ENCODE peak calls at places on chromosomes 3 and 15, in four cellular contexts. H, P, S and G are unnamed samples.
A peak's percentile ranks its signal among the peaks of the same experiment; 100 is the strongest.

GRCh38 chr15:67224889-67225288 is 29.6 kb downstream of the AAGAB start:
- DNase-seq in H (no peak), S (no peak), P (no peak), G (no peak)

GRCh38 chr15:26280281-26280680 is 417.2 kb upstream of the ATP10A start:
- DNase-seq in S (no peak), H (no peak), P (no peak), G (no peak)

GRCh38 chr15:33985751-33986150 is 17.5 kb downstream of the CHRM5 start:
- DNase-seq in S (no peak), H (no peak), P (no peak), G (no peak)

GRCh38 chr15:25795061-25795460 is 68.1 kb downstream of the ATP10A start:
- DNase-seq in S (no peak), P (no peak), H (no peak), G (no peak)

GRCh38 chr3:160478338-160478737 is 28.8 kb upstream of the TRIM59 start:
- DNase-seq in S (no peak), H (no peak), P (no peak), G (no peak)

GRCh38 chr3:25540187-25540765 is 112.2 kb downstream of the RARB start:
- DNase-seq in H (no peak), S (no peak), P (no peak), G (no peak)

GRCh38 chr15:72911658-72912057 is 128.1 kb upstream of the ADPGK start:
- DNase-seq in S (no peak), P (no peak), H (no peak), G (no peak)

GRCh38 chr3:105672996-105673395 is 195.8 kb downstream of the CBLB start:
- DNase-seq in S (no peak), H (no peak), P (no peak), G (no peak)

GRCh38 chr3:101571028-101571895 is 2.7 kb upstream of the PCNP start:
- DNase-seq in P (no peak), H (no peak), S (no peak), G (no peak)

GRCh38 chr3:126955004-126955790 is 27.7 kb upstream of the PLXNA1 start:
- DNase-seq in S (no peak), H (no peak), P (no peak), G (no peak)

GRCh38 chr3:189340680-189341460 is 169.1 kb downstream of the TPRG1 start:
- DNase-seq in P (peak; percentile 24), H (no peak), S (no peak), G (peak; percentile 44)

GRCh38 chr15:85620321-85621044 is 174.2 kb downstream of the KLHL25 start:
- DNase-seq in P (no peak), H (no peak), S (no peak), G (no peak)

GRCh38 chr3:171258316-171258715 is 201.9 kb downstream of the TNIK start:
- DNase-seq in H (no peak), P (no peak), S (no peak), G (no peak)

GRCh38 chr15:39434126-39434525 is 146.8 kb upstream of the THBS1 start:
- DNase-seq in S (no peak), H (no peak), P (peak; percentile 18), G (no peak)

GRCh38 chr15:99951471-99951870 is 218.2 kb upstream of the LYSMD4 start:
- DNase-seq in S (no peak), P (no peak), H (no peak), G (no peak)

GRCh38 chr3:169299129-169299528 is 364.4 kb downstream of the MECOM start:
- DNase-seq in P (no peak), S (no peak), H (no peak), G (no peak)

GRCh38 chr3:66153961-66154923 is 66.6 kb upstream of the SLC25A26 start:
- DNase-seq in S (no peak), P (no peak), H (no peak), G (no peak)

GRCh38 chr15:39925112-39925830 is 5.2 kb upstream of the GPR176 start:
- DNase-seq in H (no peak), P (no peak), S (no peak), G (no peak)

GRCh38 chr3:149663966-149664365 is 6.1 kb upstream of the WWTR1 start:
- DNase-seq in H (no peak), P (no peak), S (no peak), G (no peak)

GRCh38 chr3:122021811-122022401 is at the start of gene ILDR1:
- DNase-seq in S (peak; percentile 24), P (no peak), H (peak; percentile 10), G (no peak)

GRCh38 chr3:71064976-71065763 is 518.4 kb downstream of the FOXP1 start:
- DNase-seq in P (peak; percentile 45), S (peak; percentile 5), H (no peak), G (peak; percentile 36)

GRCh38 chr3:134885877-134886621 is 91.0 kb downstream of the EPHB1 start:
- DNase-seq in S (no peak), H (peak; percentile 15), P (no peak), G (no peak)

GRCh38 chr3:30596161-30596560 is 10.2 kb upstream of the TGFBR2 start:
- DNase-seq in P (no peak), H (no peak), S (no peak), G (no peak)

GRCh38 chr15:67853454-67853853 is 13.6 kb upstream of the RNU6-1 start:
- DNase-seq in H (no peak), P (no peak), S (no peak), G (no peak)

GRCh38 chr3:153079386-153079785 is 82.6 kb upstream of the RAP2B start:
- DNase-seq in S (peak; percentile 41), P (no peak), H (no peak), G (no peak)

GRCh38 chr3:139677341-139678155 is at the start of gene NMNAT3:
- DNase-seq in S (peak; percentile 98), P (peak; percentile 77), H (peak; percentile 83), G (peak; percentile 73)
- TF ChIP-seq RNF2 in S (peak; percentile 57), P (peak; percentile 67), H (no peak), G (no peak)

GRCh38 chr3:57383421-57383820 is 90.9 kb upstream of the ASB14 start:
- DNase-seq in P (no peak), S (no peak), H (no peak), G (no peak)
- TF ChIP-seq RNF2 in P (no peak), S (no peak), H (no peak), G (no peak)

GRCh38 chr15:90413411-90414379 is 25.7 kb downstream of the IQGAP1 start:
- DNase-seq in P (no peak), S (no peak), H (no peak), G (no peak)

GRCh38 chr15:90411176-90411575 is 23.1 kb downstream of the IQGAP1 start:
- DNase-seq in P (no peak), H (no peak), S (no peak), G (no peak)

GRCh38 chr15:90414408-90415028 is 26.5 kb downstream of the IQGAP1 start:
- DNase-seq in H (no peak), S (no peak), P (no peak), G (peak; percentile 41)

GRCh38 chr15:90408657-90409056 is 20.6 kb downstream of the IQGAP1 start:
- DNase-seq in H (no peak), P (no peak), S (no peak), G (no peak)

DNA sequence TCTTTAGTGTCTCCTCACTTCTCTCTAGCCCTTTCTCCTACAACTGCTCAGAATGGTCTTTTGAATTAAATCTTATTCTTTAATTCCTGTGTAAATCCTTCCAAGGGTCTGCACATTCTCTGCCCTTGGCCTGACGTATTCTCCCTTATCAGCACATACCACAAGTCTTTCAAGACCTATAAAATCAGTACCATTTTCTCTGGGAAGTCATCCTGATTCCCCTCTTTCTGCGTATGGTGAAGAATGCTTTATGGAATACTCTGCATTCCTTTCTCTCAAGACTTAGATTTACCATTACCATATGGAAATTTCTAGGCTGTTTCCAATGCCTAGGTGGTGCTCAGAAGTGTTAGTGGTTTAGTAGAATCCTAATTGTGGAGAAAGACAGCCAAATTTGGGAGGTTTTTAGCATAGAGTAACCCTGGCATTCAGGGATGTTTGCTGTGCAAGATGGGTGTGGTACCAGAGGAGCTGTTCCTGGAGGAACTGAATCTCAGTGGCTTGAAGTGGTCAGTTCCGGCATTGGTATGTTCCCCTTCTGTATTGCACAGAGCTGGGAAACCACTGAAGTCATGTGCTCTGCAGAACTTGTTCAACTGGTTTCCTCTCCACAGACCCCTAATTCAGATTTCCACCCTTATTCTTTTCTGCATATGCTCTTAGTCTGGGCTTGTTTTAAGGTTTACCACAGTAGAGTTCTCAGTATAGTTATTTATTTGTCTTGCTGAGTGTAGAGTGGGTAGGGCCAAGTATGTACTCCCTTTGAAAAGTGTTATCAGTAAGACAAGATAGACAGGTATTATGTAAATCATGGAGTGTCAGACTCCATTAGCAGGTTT is 24.5 kb downstream of the IQGAP1 start:
- DNase-seq in H (no peak), S (no peak), P (no peak), G (no peak)
- TF ChIP-seq RNF2 in H (no peak), S (no peak), P (no peak), G (no peak)

DNA sequence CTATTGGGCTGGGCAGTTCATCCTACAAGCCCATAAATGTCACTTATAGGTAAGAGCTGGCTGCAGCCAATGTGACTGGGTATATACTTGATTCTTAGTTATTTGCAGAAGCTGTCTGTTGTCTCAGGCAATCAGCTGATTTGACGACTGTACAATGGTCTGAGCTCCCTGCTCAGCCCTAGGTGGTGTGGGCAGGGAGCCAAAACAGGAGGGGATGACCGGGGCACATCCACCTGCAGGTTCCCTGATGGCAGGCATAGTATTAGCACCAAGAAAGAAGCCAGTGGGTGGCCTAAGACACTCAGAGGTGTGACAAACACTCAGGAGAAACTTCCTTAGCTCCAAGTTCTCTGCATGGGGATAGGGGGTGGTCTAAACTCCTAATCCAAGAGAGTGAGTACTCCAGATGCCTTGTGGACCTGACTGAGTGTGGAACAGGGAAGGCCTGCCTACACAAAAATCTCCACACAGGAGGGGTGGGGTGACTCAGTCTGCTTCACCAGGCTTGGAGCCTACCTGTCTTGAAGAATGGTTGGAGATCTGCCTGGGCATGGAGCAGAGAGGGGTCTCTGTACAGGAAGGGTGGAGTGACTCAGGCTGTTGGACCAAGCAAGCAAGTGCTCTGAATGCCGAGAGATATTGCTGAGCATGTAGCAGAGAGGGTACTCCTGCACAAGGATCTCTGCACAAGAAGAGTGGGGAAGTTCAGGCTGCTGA is 690.4 kb upstream of the NAALADL2 start:
- DNase-seq in P (no peak), S (no peak), H (no peak), G (no peak)
- TF ChIP-seq RNF2 in P (no peak), S (no peak), H (no peak), G (no peak)

GRCh38 chr3:177337548-177338331 is 140.5 kb upstream of the TBL1XR1 start:
- DNase-seq in H (no peak), P (no peak), S (no peak), G (no peak)
- TF ChIP-seq RNF2 in H (no peak), P (no peak), S (no peak), G (no peak)

GRCh38 chr15:52699457-52699856 is 20.3 kb upstream of the ATOSA start:
- DNase-seq in P (no peak), H (no peak), S (no peak), G (no peak)
- TF ChIP-seq RNF2 in P (no peak), H (no peak), S (no peak), G (no peak)